ENCODE peak calls at places on chromosome 11, in four cellular contexts. E is body of pancreas, Y is spleen, S is fibroblast of lung. F is an unnamed sample.

GRCh38 chr11:6481924-6482275 is 599 bp downstream of the TIMM10B start:
- DNase-seq in E (no peak), Y (peak; percentile 87), S (no peak), F (no peak)

GRCh38 chr11:728901-729491 is 18.3 kb upstream of the TALDO1 start:
- DNase-seq in E (peak; percentile 14), S (no peak), Y (no peak), F (no peak)

GRCh38 chr11:1888347-1888753 is 3.3 kb downstream of the PRR33 start:
- DNase-seq in Y (no peak), E (peak; percentile 12), S (no peak), F (no peak)

GRCh38 chr11:3171931-3172560 is 6.9 kb upstream of the OSBPL5 start:
- DNase-seq in E (no peak), S (no peak), Y (peak; percentile 58), F (no peak)

GRCh38 chr11:74686792-74687191 is 44.4 kb downstream of the CHRDL2 start:
- DNase-seq in S (peak; percentile 50), E (no peak), Y (peak; percentile 6), F (peak; percentile 68)

GRCh38 chr11:1458340-1459218 is 28.0 kb downstream of the MOB2 start:
- DNase-seq in E (peak; percentile 66), S (peak; percentile 80), Y (no peak), F (no peak)

GRCh38 chr11:15139101-15139770 is 24.5 kb downstream of the INSC start:
- DNase-seq in E (no peak), Y (no peak), S (no peak), F (no peak)

GRCh38 chr11:114142646-114143045 is 83.1 kb downstream of the ZBTB16 start:
- DNase-seq in E (no peak), Y (no peak), S (no peak), F (no peak)

GRCh38 chr11:13354335-13354734 is 76.7 kb downstream of the BMAL1 start:
- DNase-seq in S (no peak), E (no peak), Y (no peak), F (peak; percentile 13)

GRCh38 chr11:34641456-34641855 is 20.6 kb downstream of the EHF start:
- DNase-seq in E (no peak), S (no peak), Y (no peak), F (no peak)

GRCh38 chr11:11582261-11582701 is 39.5 kb downstream of the GALNT18 start:
- DNase-seq in S (no peak), Y (no peak), E (no peak), F (no peak)

GRCh38 chr11:113867843-113868503 is 7.4 kb downstream of the USP28 start:
- DNase-seq in S (no peak), Y (no peak), E (no peak), F (no peak)

GRCh38 chr11:96122601-96123044 is 198.7 kb upstream of the MTMR2 start:
- DNase-seq in Y (no peak), E (no peak), S (no peak), F (no peak)

GRCh38 chr11:64868904-64869570 is 9.4 kb downstream of the EHD1 start:
- DNase-seq in E (no peak), Y (peak; percentile 84), S (peak; percentile 87), F (peak; percentile 83)

GRCh38 chr11:45145421-45146071 is 893 bp upstream of the PRDM11 start:
- DNase-seq in S (peak; percentile 54), E (peak; percentile 54), Y (no peak), F (peak; percentile 54)

GRCh38 chr11:65709661-65710060 is 2.4 kb upstream of the KAT5 start:
- DNase-seq in Y (peak; percentile 13), E (no peak), S (no peak), F (no peak)

GRCh38 chr11:1732421-1733008 is 17.9 kb downstream of the IFITM10 start:
- DNase-seq in Y (peak; percentile 64), E (no peak), S (no peak), F (no peak)

GRCh38 chr11:125315088-125315740 is 150.7 kb downstream of the PKNOX2 start:
- DNase-seq in Y (no peak), E (peak; percentile 69), S (peak; percentile 71), F (no peak)

GRCh38 chr11:112962854-112963367 is 1.7 kb downstream of the NCAM1 start:
- DNase-seq in Y (peak; percentile 78), E (peak; percentile 44), S (peak; percentile 5), F (peak; percentile 24)

GRCh38 chr11:91783173-91783572 is 441.4 kb upstream of the FAT3 start:
- DNase-seq in S (no peak), Y (no peak), E (no peak), F (no peak)

GRCh38 chr11:74849525-74850391 is 99.1 kb downstream of the XRRA1 start:
- DNase-seq in S (peak; percentile 60), E (no peak), Y (no peak), F (peak; percentile 61)

GRCh38 chr11:13292970-13293369 is 15.4 kb downstream of the BMAL1 start:
- DNase-seq in S (no peak), Y (no peak), E (no peak), F (no peak)

GRCh38 chr11:121892131-121892681 is 223.8 kb downstream of the BLID start:
- DNase-seq in E (no peak), S (peak; percentile 28), Y (no peak), F (peak; percentile 98)

GRCh38 chr11:68120212-68121066 is 749 bp downstream of the CHKA start:
- DNase-seq in S (peak; percentile 18), Y (peak; percentile 94), E (peak; percentile 68), F (peak; percentile 31)

GRCh38 chr11:64153831-64154230 is 12.1 kb downstream of the MACROD1 start:
- DNase-seq in Y (peak; percentile 61), S (no peak), E (no peak), F (no peak)

GRCh38 chr11:128164090-128164741 is 423.1 kb downstream of the ETS1 start:
- DNase-seq in S (no peak), Y (no peak), E (no peak), F (no peak)

GRCh38 chr11:124551987-124552386 is 8.5 kb upstream of the OR8B12 start:
- DNase-seq in S (peak; percentile 6), E (no peak), Y (no peak), F (no peak)

GRCh38 chr11:72821920-72822799 is 7.9 kb downstream of the ATG16L2 start:
- DNase-seq in Y (peak; percentile 95), S (peak; percentile 83), E (peak; percentile 93), F (peak; percentile 76)
- TF ChIP-seq CTCF in Y (peak; percentile 17), S (no peak), E (peak; percentile 66), F (no peak)

DNA sequence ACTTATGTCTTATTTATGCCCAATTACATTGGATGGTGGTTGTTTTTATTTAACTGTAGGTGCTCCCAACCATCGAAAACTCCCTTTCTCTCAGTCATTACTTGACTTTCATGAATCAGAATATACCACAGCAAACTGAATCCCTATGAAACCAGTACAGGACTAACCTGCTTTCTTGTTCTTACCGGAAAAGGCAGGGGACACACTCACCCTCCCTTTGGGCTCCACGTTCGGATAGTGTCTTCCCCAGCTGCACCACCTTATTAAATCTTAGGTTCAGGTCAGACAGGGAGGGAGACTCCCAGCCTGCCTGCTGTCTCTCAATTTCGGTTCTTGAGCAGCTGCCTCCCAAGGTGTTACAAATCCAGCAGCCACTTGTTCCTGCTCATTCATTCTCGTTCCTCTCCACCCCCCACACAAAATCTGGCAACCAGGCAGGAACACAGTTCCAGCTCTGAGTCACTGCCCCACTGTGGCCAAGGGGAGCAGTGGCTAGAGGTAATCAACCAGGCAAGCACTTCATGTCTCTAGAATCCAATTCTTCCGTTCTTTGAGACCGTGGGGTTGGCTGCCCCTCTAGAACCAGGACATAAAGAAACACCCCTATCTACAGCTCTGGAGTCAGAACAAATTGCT is 133.0 kb downstream of the PLEKHA7 start:
- DNase-seq in S (peak; percentile 39), E (peak; percentile 71), Y (no peak), F (peak; percentile 42)
- TF ChIP-seq CTCF in S (peak; percentile 45), E (peak; percentile 50), Y (no peak), F (peak; percentile 48)

GRCh38 chr11:119861160-119861559 is 132.2 kb upstream of the NECTIN1 start:
- DNase-seq in S (no peak), E (no peak), Y (peak; percentile 50), F (no peak)

GRCh38 chr11:119863236-119863635 is 134.2 kb upstream of the NECTIN1 start:
- DNase-seq in Y (peak; percentile 49), S (no peak), E (no peak), F (no peak)

GRCh38 chr11:119863811-119864601 is 135.0 kb upstream of the NECTIN1 start:
- DNase-seq in Y (peak; percentile 38), S (no peak), E (no peak), F (no peak)

GRCh38 chr11:119859684-119860083 is 130.7 kb upstream of the NECTIN1 start:
- DNase-seq in E (no peak), S (no peak), Y (peak; percentile 34), F (no peak)

GRCh38 chr11:119860561-119861094 is 131.6 kb upstream of the NECTIN1 start:
- DNase-seq in E (no peak), Y (peak; percentile 41), S (no peak), F (no peak)
- TF ChIP-seq CTCF in E (no peak), Y (no peak), S (no peak), F (no peak)

GRCh38 chr11:58503361-58503856 is 4.5 kb downstream of the OR5B21 start:
- DNase-seq in Y (no peak), E (no peak), S (no peak), F (no peak)
- TF ChIP-seq CTCF in Y (no peak), E (no peak), S (no peak), F (no peak)

GRCh38 chr11:78036313-78036712 is 13.2 kb upstream of the KCTD14 start:
- DNase-seq in E (no peak), S (no peak), Y (no peak), F (no peak)

GRCh38 chr11:78037056-78037455 is 14.0 kb upstream of the KCTD14 start:
- DNase-seq in E (peak; percentile 87), Y (no peak), S (no peak), F (no peak)

GRCh38 chr11:78033040-78033439 is 10.0 kb upstream of the KCTD14 start:
- DNase-seq in S (no peak), E (no peak), Y (no peak), F (no peak)

GRCh38 chr11:78032090-78032489 is 9.0 kb upstream of the KCTD14 start:
- DNase-seq in Y (no peak), S (no peak), E (peak; percentile 71), F (no peak)

GRCh38 chr11:78034623-78035022 is 11.5 kb upstream of the KCTD14 start:
- DNase-seq in Y (no peak), E (no peak), S (no peak), F (no peak)
- TF ChIP-seq CTCF in Y (no peak), E (no peak), S (no peak), F (no peak)